ENCODE peak calls at places on chromosomes 6 and 20, in nine cellular contexts. O is AG10803, W is uterus, E is kidney, H is IMR-90, M is cardiac fibroblast, T is brain microvascular endothelial cell, P is foreskin keratinocyte, S is GM13976. R is an unnamed sample.

GRCh38 chr6:108156180-108156937 is 9.5 kb upstream of the NR2E1 start:
- DNase-seq in O (no peak), W (no peak), E (no peak), H (no peak), M (no peak), T (no peak), P (no peak), S (no peak), R (no peak)

GRCh38 chr6:145406733-145407256 is 328.5 kb downstream of the EPM2A start:
- DNase-seq in O (no peak), W (no peak), E (no peak), H (no peak), M (no peak), T (no peak), P (no peak), S (no peak), R (no peak)

GRCh38 chr6:13299909-13300308 is 28.4 kb downstream of the TBC1D7 start:
- DNase-seq in O (no peak), W (no peak), E (no peak), H (no peak), M (no peak), T (no peak), P (no peak), S (no peak), R (no peak)

GRCh38 chr6:1686117-1687098 is 76.7 kb downstream of the FOXC1 start:
- DNase-seq in O (peak; percentile 100), W (no peak), E (no peak), H (peak; percentile 96), M (peak; percentile 94), T (peak; percentile 93), P (peak; percentile 91), S (no peak), R (no peak)

GRCh38 chr6:166955121-166955864 is 1.1 kb downstream of the RNASET2 start:
- DNase-seq in O (no peak), W (no peak), E (no peak), H (no peak), M (no peak), T (no peak), P (no peak), S (peak; percentile 68), R (peak; percentile 22)

GRCh38 chr6:90271831-90272230 is 24.8 kb downstream of the BACH2 start:
- DNase-seq in O (no peak), W (no peak), E (no peak), H (no peak), M (no peak), T (no peak), P (no peak), S (no peak), R (no peak)

GRCh38 chr6:147246853-147247635 is 42.8 kb downstream of the STXBP5 start:
- DNase-seq in O (no peak), W (no peak), E (no peak), H (peak; percentile 7), M (no peak), T (no peak), P (no peak), S (no peak), R (no peak)

GRCh38 chr6:148429423-148429822 is 86.8 kb downstream of the SASH1 start:
- DNase-seq in O (no peak), W (no peak), E (no peak), H (no peak), M (no peak), T (no peak), P (no peak), S (no peak), R (no peak)

GRCh38 chr20:45105317-45105716 is 4.4 kb upstream of the KCNS1 start:
- DNase-seq in O (no peak), W (no peak), E (no peak), H (no peak), M (peak; percentile 29), T (no peak), P (no peak), S (no peak), R (no peak)

GRCh38 chr6:89122625-89123024 is 4.8 kb upstream of the SRSF12 start:
- DNase-seq in O (peak; percentile 23), W (no peak), E (no peak), H (peak; percentile 52), M (peak; percentile 59), T (no peak), P (no peak), S (peak; percentile 62), R (no peak)

GRCh38 chr20:15992564-15992963 is 580.7 kb downstream of the KIF16B start:
- DNase-seq in O (no peak), W (no peak), E (no peak), H (no peak), M (no peak), T (peak; percentile 30), P (peak; percentile 47), S (no peak), R (no peak)

GRCh38 chr20:23532533-23532932 is 35.8 kb downstream of the CST9L start:
- DNase-seq in O (no peak), W (no peak), E (no peak), H (no peak), M (no peak), T (no peak), P (no peak), S (no peak), R (no peak)

GRCh38 chr6:138372711-138373463 is 4.8 kb upstream of the SMIM28 start:
- DNase-seq in O (no peak), W (no peak), E (no peak), H (no peak), M (peak; percentile 74), T (peak; percentile 34), P (peak; percentile 17), S (no peak), R (no peak)
- TF ChIP-seq CTCF in O (no peak), W (no peak), E (no peak), H (no peak), M (peak; percentile 29), T (peak; percentile 5), P (peak; percentile 57), S (no peak), R (no peak)

GRCh38 chr20:32539063-32539816 is 45.9 kb downstream of the NOL4L start:
- DNase-seq in O (no peak), W (no peak), E (no peak), H (no peak), M (no peak), T (no peak), P (no peak), S (no peak), R (no peak)

GRCh38 chr20:32538526-32538918 is 46.6 kb downstream of the NOL4L start:
- DNase-seq in O (no peak), W (no peak), E (no peak), H (no peak), M (no peak), T (peak; percentile 10), P (no peak), S (no peak), R (no peak)

GRCh38 chr20:32536861-32537656 is 48.1 kb downstream of the NOL4L start:
- DNase-seq in O (no peak), W (no peak), E (peak; percentile 89), H (no peak), M (no peak), T (no peak), P (no peak), S (no peak), R (no peak)

GRCh38 chr20:32535953-32536823 is 48.9 kb downstream of the NOL4L start:
- DNase-seq in O (no peak), W (no peak), E (peak; percentile 88), H (peak; percentile 6), M (no peak), T (no peak), P (no peak), S (peak; percentile 90), R (peak; percentile 80)

GRCh38 chr20:32537657-32538525 is 47.2 kb downstream of the NOL4L start:
- DNase-seq in O (no peak), W (no peak), E (no peak), H (no peak), M (no peak), T (no peak), P (no peak), S (no peak), R (peak; percentile 63)
- TF ChIP-seq CTCF in O (no peak), W (no peak), E (no peak), H (no peak), M (no peak), T (no peak), P (no peak), S (no peak), R (no peak)

DNA sequence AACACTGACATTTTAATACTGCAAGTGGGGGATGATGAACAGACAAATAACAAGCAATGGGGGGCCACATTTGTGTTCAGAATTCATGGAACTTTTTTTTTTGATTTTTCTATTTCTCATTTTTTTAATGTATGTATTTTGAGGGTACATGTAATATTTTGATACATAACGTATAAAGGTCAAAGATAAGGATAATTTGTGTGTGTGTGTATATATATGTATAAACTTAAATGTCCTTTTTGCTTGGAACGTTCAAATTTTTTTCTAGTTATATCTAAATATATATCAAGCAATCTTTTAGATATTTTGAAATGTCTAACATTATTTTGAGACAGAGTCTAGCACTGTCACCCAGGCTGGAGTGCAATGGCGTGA is 12.3 kb upstream of the ZNF311 start:
- DNase-seq in O (no peak), W (no peak), E (no peak), H (no peak), M (no peak), T (no peak), P (no peak), S (no peak), R (no peak)
- TF ChIP-seq CTCF in O (no peak), W (no peak), E (no peak), H (no peak), M (no peak), T (no peak), P (no peak), S (no peak), R (no peak)

GRCh38 chr6:20791932-20792331 is 257.7 kb downstream of the CDKAL1 start:
- DNase-seq in O (peak; percentile 56), W (no peak), E (no peak), H (no peak), M (no peak), T (no peak), P (no peak), S (no peak), R (no peak)

GRCh38 chr6:20790032-20790791 is 256.0 kb downstream of the CDKAL1 start:
- DNase-seq in O (no peak), W (no peak), E (no peak), H (no peak), M (no peak), T (peak; percentile 16), P (no peak), S (no peak), R (no peak)

GRCh38 chr6:20793174-20793573 is 258.9 kb downstream of the CDKAL1 start:
- DNase-seq in O (no peak), W (no peak), E (no peak), H (no peak), M (no peak), T (no peak), P (no peak), S (no peak), R (no peak)

GRCh38 chr6:20791074-20791473 is 256.8 kb downstream of the CDKAL1 start:
- DNase-seq in O (no peak), W (no peak), E (no peak), H (no peak), M (no peak), T (no peak), P (no peak), S (no peak), R (no peak)

DNA sequence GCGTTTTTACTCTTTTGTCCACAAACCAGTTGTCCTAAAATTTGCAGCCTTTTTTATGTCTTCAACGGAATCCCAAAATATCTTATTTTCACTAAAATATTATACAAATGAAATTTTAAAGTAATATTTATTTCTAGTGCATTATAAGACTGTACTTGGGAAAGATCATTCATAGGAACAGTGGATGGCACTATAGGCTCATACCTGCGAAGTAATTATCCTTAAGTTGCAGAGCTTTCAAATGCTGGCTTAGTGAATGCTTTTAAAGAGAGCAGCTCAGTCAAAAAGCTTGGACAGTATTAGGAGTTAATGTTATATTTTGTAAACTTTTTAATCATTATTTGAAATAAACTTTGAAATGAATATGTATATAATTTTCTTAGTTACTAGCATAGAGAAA is 254.9 kb downstream of the CDKAL1 start:
- DNase-seq in O (peak; percentile 36), W (no peak), E (no peak), H (peak; percentile 44), M (peak; percentile 39), T (no peak), P (no peak), S (no peak), R (no peak)
- TF ChIP-seq CTCF in O (peak; percentile 34), W (no peak), E (no peak), H (peak; percentile 39), M (no peak), T (no peak), P (peak; percentile 47), S (no peak), R (no peak)

R was measured in nephron progenitor cell.